ENCODE peak calls at places on chromosomes 6 and 20, in ten cellular contexts. X is A549, Y is lung microvascular endothelial cell, N is NCI-H2029, T is heart left ventricle, C is progenitor cell of endocrine pancreas, I is COR-L47, V is right lobe of liver, A is nucleus accumbens, K is omental fat pad. B is an unnamed sample.
A peak's percentile ranks its signal among the peaks of the same experiment; 100 is the strongest.

GRCh38 chr6:31299947-31300346 is 28.1 kb upstream of the HLA-C start:
- DNase-seq in A (no peak), V (no peak), N (no peak), X (no peak), T (no peak), I (no peak), C (no peak), K (no peak), Y (no peak), B (no peak)

GRCh38 chr20:38196592-38196991 is 31.5 kb upstream of the TGM2 start:
- DNase-seq in X (no peak), N (no peak), V (peak; percentile 52), T (peak; percentile 91), C (no peak), A (no peak), Y (no peak), I (no peak), K (peak; percentile 27), B (peak; percentile 94)

GRCh38 chr6:85641522-85641915 is 1.2 kb downstream of the SYNCRIP start:
- DNase-seq in X (no peak), A (no peak), N (no peak), C (no peak), K (no peak), T (no peak), Y (peak; percentile 19), V (no peak), I (no peak), B (no peak)

GRCh38 chr6:101344885-101345284 is 48.6 kb upstream of the GRIK2 start:
- DNase-seq in I (no peak), K (no peak), V (no peak), A (no peak), N (no peak), T (no peak), Y (no peak), C (no peak), X (no peak), B (no peak)

GRCh38 chr6:28995093-28995650 is 9.9 kb downstream of the ZNF311 start:
- DNase-seq in C (no peak), Y (no peak), V (no peak), X (no peak), A (no peak), T (no peak), K (no peak), N (no peak), I (no peak), B (no peak)

GRCh38 chr20:25246182-25246943 is 1.5 kb upstream of the PYGB start:
- DNase-seq in A (no peak), X (no peak), N (no peak), T (no peak), K (no peak), V (no peak), I (no peak), Y (no peak), C (no peak), B (peak; percentile 79)

GRCh38 chr6:26240157-26240980 is 124.6 kb upstream of the BTN3A2 start:
- DNase-seq in A (no peak), N (no peak), V (peak; percentile 35), C (no peak), K (no peak), X (no peak), I (no peak), T (peak; percentile 51), Y (peak; percentile 42), B (peak; percentile 96)

GRCh38 chr20:57211949-57212889 is 54.2 kb downstream of the BMP7 start:
- DNase-seq in A (no peak), Y (no peak), I (no peak), N (no peak), V (no peak), K (peak; percentile 38), T (peak; percentile 71), C (no peak), X (peak; percentile 54), B (peak; percentile 65)

GRCh38 chr6:21595265-21595950 is 1.9 kb downstream of the SOX4 start:
- DNase-seq in N (peak; percentile 53), I (peak; percentile 34), A (peak; percentile 5), Y (peak; percentile 36), V (peak; percentile 56), X (peak; percentile 42), K (peak; percentile 33), C (no peak), T (peak; percentile 42), B (peak; percentile 11)

GRCh38 chr6:118651282-118652050 is at the start of gene CEP85L:
- DNase-seq in I (peak; percentile 67), T (peak; percentile 96), K (peak; percentile 62), N (peak; percentile 94), Y (peak; percentile 93), A (peak; percentile 88), C (peak; percentile 80), X (peak; percentile 84), V (peak; percentile 95), B (peak; percentile 90)

GRCh38 chr6:72553531-72554202 is 68.2 kb upstream of the KCNQ5 start:
- DNase-seq in K (no peak), V (no peak), I (no peak), C (no peak), X (peak; percentile 49), T (no peak), N (peak; percentile 83), Y (peak; percentile 18), A (no peak), B (peak; percentile 59)

GRCh38 chr20:409697-410559 is 1.8 kb downstream of the RBCK1 start:
- DNase-seq in N (no peak), V (peak; percentile 53), C (no peak), Y (peak; percentile 11), X (no peak), K (no peak), A (no peak), T (no peak), I (no peak), B (no peak)

GRCh38 chr6:135191508-135192255 is 10.6 kb downstream of the MYB start:
- DNase-seq in A (no peak), Y (no peak), V (no peak), C (no peak), T (no peak), I (no peak), N (no peak), K (no peak), X (no peak), B (no peak)

GRCh38 chr6:64874776-64875175 is 832.2 kb downstream of the EYS start:
- DNase-seq in X (no peak), C (no peak), T (no peak), K (no peak), I (no peak), Y (no peak), N (no peak), V (no peak), A (no peak), B (no peak)

GRCh38 chr6:36698871-36699271 is 1.2 kb downstream of the RAB44 start:
- DNase-seq in C (no peak), A (no peak), K (no peak), V (no peak), X (no peak), N (no peak), I (no peak), Y (no peak), T (no peak), B (no peak)

GRCh38 chr6:151698921-151699705 is 108.4 kb upstream of the ESR1 start:
- DNase-seq in A (no peak), C (no peak), Y (no peak), V (no peak), N (no peak), I (no peak), T (no peak), K (no peak), X (no peak), B (no peak)

GRCh38 chr6:2531426-2532208 is 219.1 kb downstream of the MYLK4 start:
- DNase-seq in V (no peak), A (no peak), C (no peak), N (no peak), X (no peak), K (no peak), I (no peak), Y (no peak), T (no peak), B (peak; percentile 51)

GRCh38 chr20:53750827-53751393 is 157.3 kb upstream of the ZNF217 start:
- DNase-seq in K (no peak), T (no peak), X (no peak), I (no peak), Y (no peak), N (no peak), V (no peak), C (no peak), A (no peak), B (peak; percentile 94)

GRCh38 chr6:101853226-101853625 is 459.7 kb downstream of the GRIK2 start:
- DNase-seq in K (no peak), V (no peak), N (no peak), C (no peak), T (no peak), X (no peak), Y (no peak), A (no peak), I (no peak), B (no peak)

GRCh38 chr20:64232794-64233193 is 22.8 kb upstream of the PCMTD2 start:
- DNase-seq in V (peak; percentile 67), I (peak; percentile 74), C (no peak), A (no peak), K (no peak), N (peak; percentile 94), X (peak; percentile 13), T (peak; percentile 57), Y (no peak), B (no peak)

GRCh38 chr20:2967841-2968240 is 75.6 kb upstream of the GNRH2 start:
- DNase-seq in T (no peak), A (no peak), Y (no peak), I (no peak), C (no peak), X (no peak), N (no peak), V (no peak), K (no peak), B (no peak)

GRCh38 chr6:135185483-135185882 is 4.4 kb downstream of the MYB start:
- DNase-seq in A (no peak), I (no peak), N (no peak), X (no peak), Y (no peak), V (no peak), T (no peak), C (no peak), K (no peak), B (no peak)

GRCh38 chr20:8133816-8134451 is 1.9 kb downstream of the PLCB1 start:
- DNase-seq in I (no peak), A (no peak), Y (peak; percentile 31), K (no peak), T (no peak), X (no peak), C (no peak), V (no peak), N (no peak), B (no peak)

GRCh38 chr6:15662246-15663056 is at the start of gene DTNBP1:
- DNase-seq in K (peak; percentile 66), Y (peak; percentile 65), X (peak; percentile 24), I (peak; percentile 80), T (peak; percentile 90), V (peak; percentile 90), N (peak; percentile 89), A (peak; percentile 74), C (peak; percentile 83), B (peak; percentile 35)

GRCh38 chr6:135014353-135014832 is 40.2 kb downstream of the HBS1L start:
- DNase-seq in I (no peak), T (no peak), N (no peak), A (no peak), V (no peak), X (no peak), Y (no peak), K (no peak), C (no peak), B (no peak)

GRCh38 chr6:152697634-152698033 is at the start of gene MYCT1:
- DNase-seq in T (no peak), Y (peak; percentile 95), K (no peak), X (no peak), C (no peak), N (no peak), A (no peak), V (no peak), I (no peak), B (no peak)

GRCh38 chr6:55953384-55953783 is 78.0 kb upstream of the BMP5 start:
- DNase-seq in N (no peak), X (peak; percentile 51), C (no peak), A (no peak), T (no peak), Y (peak; percentile 18), V (no peak), I (peak; percentile 4), K (no peak), B (peak; percentile 67)